ENCODE peak calls at places on chromosomes 7 and 10, in five cellular contexts. A, V, I, L and B are unnamed samples.

GRCh38 chr10:90817173-90817889 is 40.5 kb downstream of the HTR7 start:
- DNase-seq in L (no peak), A (no peak), I (no peak), V (no peak), B (peak)

GRCh38 chr7:120055300-120055699 is 217.7 kb upstream of the KCND2 start:
- DNase-seq in A (no peak), I (no peak), L (peak), V (no peak), B (no peak)

GRCh38 chr7:95996174-95996573 is 223.8 kb downstream of the DYNC1I1 start:
- DNase-seq in L (no peak), A (no peak), I (no peak), V (no peak), B (no peak)

GRCh38 chr7:25549315-25549933 is 321.1 kb upstream of the NPVF start:
- DNase-seq in A (peak), I (peak), L (no peak), V (no peak), B (no peak)

GRCh38 chr10:93462371-93462770 is 19.8 kb downstream of the MYOF start:
- DNase-seq in L (no peak), I (no peak), A (no peak), V (no peak), B (no peak)

GRCh38 chr7:158989006-158989405 is 132.6 kb downstream of the DYNC2I1 start:
- DNase-seq in A (no peak), I (no peak), L (no peak), V (no peak), B (no peak)

GRCh38 chr10:12656518-12657142 is 307.3 kb downstream of the CAMK1D start:
- DNase-seq in A (peak), V (no peak), I (peak), L (peak), B (peak)

GRCh38 chr7:50264908-50265307 is 39.6 kb upstream of the IKZF1 start:
- DNase-seq in V (no peak), A (no peak), L (no peak), I (no peak), B (no peak)

GRCh38 chr7:19122018-19122588 is 4.7 kb upstream of the TWIST1 start:
- DNase-seq in V (no peak), I (peak), L (peak), A (no peak), B (no peak)

GRCh38 chr10:132520147-132520811 is 17.3 kb upstream of the INPP5A start:
- DNase-seq in A (peak), I (no peak), L (peak), V (no peak), B (no peak)

GRCh38 chr7:121328508-121329459 is at the start of gene WNT16:
- DNase-seq in V (no peak), I (peak), L (no peak), A (no peak), B (no peak)

GRCh38 chr7:135236727-135237126 is 3.1 kb downstream of the STRA8 start:
- DNase-seq in I (no peak), L (no peak), A (no peak), V (no peak), B (no peak)
- H2AFZ ChIP-seq in I (peak), L (no peak), A (no peak), V (no peak), B (no peak)

GRCh38 chr7:2736411-2736914 is 48.5 kb downstream of the AMZ1 start:
- DNase-seq in L (no peak), I (peak), A (no peak), V (no peak), B (no peak)

GRCh38 chr7:2738766-2739549 is 51.0 kb downstream of the AMZ1 start:
- DNase-seq in V (no peak), I (no peak), L (no peak), A (no peak), B (no peak)

GRCh38 chr7:2734761-2735571 is 47.0 kb downstream of the AMZ1 start:
- DNase-seq in I (no peak), V (no peak), L (no peak), A (no peak), B (no peak)

GRCh38 chr7:2735744-2736143 is 47.7 kb downstream of the AMZ1 start:
- DNase-seq in I (no peak), L (no peak), A (no peak), V (no peak), B (no peak)

GRCh38 chr7:2738110-2738509 is 50.1 kb downstream of the AMZ1 start:
- DNase-seq in A (no peak), I (no peak), V (no peak), L (no peak), B (no peak)
- H3K4me2 ChIP-seq in A (no peak), I (no peak), V (no peak), L (no peak), B (no peak)

GRCh38 chr7:108227360-108227749 is 97.2 kb upstream of the LAMB4 start:
- DNase-seq in V (no peak), L (no peak), I (no peak), A (no peak), B (no peak)

GRCh38 chr7:108222236-108222892 is 92.2 kb upstream of the LAMB4 start:
- DNase-seq in A (no peak), I (peak), L (peak), V (no peak), B (no peak)

GRCh38 chr7:108225531-108226181 is 95.5 kb upstream of the LAMB4 start:
- DNase-seq in I (no peak), V (no peak), A (no peak), L (no peak), B (no peak)

GRCh38 chr7:108224387-108224786 is 94.2 kb upstream of the LAMB4 start:
- DNase-seq in L (no peak), V (no peak), I (no peak), A (no peak), B (no peak)

GRCh38 chr7:108226723-108227359 is 96.7 kb upstream of the LAMB4 start:
- DNase-seq in L (no peak), V (no peak), A (no peak), I (no peak), B (no peak)
- H2AFZ ChIP-seq in L (no peak), V (no peak), A (no peak), I (no peak), B (no peak)

DNA sequence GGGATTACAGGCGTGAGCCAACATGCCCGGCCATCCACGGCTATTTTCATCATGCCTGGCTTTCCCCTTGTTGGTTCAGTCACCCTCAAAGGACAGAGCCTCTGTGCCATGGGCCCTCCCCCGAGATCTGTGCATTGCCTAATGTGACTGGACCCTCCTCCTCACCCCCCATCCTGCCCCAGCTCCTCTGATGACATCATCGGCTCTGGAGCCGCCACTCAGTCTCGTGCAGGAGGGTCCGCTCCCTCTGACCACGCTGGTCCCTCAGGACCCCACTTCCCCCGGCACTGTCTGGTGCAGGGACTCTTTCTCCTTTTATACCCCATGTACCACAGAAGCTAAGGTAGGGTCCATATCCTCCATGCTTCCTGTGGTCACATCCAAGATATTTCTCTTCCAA is 33.2 kb upstream of the BAIAP2L1 start:
- DNase-seq in I (no peak), L (no peak), A (no peak), V (no peak), B (no peak)
- H3K4me2 ChIP-seq in I (no peak), L (no peak), A (no peak), V (no peak), B (no peak)

GRCh38 chr7:80213814-80214213 is 79.2 kb downstream of the GNAI1 start:
- DNase-seq in A (no peak), L (no peak), V (no peak), I (no peak), B (no peak)
- H2AFZ ChIP-seq in A (no peak), L (no peak), V (no peak), I (no peak), B (no peak)